ENCODE peak calls at places on chromosomes 16 and 17, in eight cellular contexts. One of them, this sample, is unnamed.

GRCh38 chr17:17523001-17523713 is 27.0 kb upstream of the RASD1 start:
- DNase-seq in K562: no peak
- DNase-seq in sigmoid colon: no peak
- DNase-seq in GM12891: no peak
- DNase-seq in transverse colon: no peak
- DNase-seq in Panc1: no peak
- DNase-seq in HCT116: no peak
- DNase-seq in stomach: peak; percentile 89
- DNase-seq in this sample: no peak

GRCh38 chr17:47235506-47235905 is 18.1 kb upstream of the ITGB3 start:
- DNase-seq in sigmoid colon: no peak
- DNase-seq in HCT116: no peak
- DNase-seq in K562: no peak
- DNase-seq in stomach: no peak
- DNase-seq in transverse colon: no peak
- DNase-seq in Panc1: no peak
- DNase-seq in GM12891: no peak
- DNase-seq in this sample: no peak

GRCh38 chr17:74566132-74566753 is 1.1 kb downstream of the CD300H start:
- DNase-seq in stomach: peak; percentile 28
- DNase-seq in HCT116: peak; percentile 57
- DNase-seq in GM12891: no peak
- DNase-seq in transverse colon: peak; percentile 39
- DNase-seq in sigmoid colon: no peak
- DNase-seq in Panc1: peak; percentile 27
- DNase-seq in K562: peak; percentile 52
- DNase-seq in this sample: no peak

GRCh38 chr16:383326-384020 is 1.7 kb upstream of the PGAP6 start:
- DNase-seq in K562: no peak
- DNase-seq in HCT116: peak; percentile 59
- DNase-seq in sigmoid colon: no peak
- DNase-seq in GM12891: no peak
- DNase-seq in stomach: peak; percentile 81
- DNase-seq in Panc1: no peak
- DNase-seq in transverse colon: peak; percentile 82
- DNase-seq in this sample: peak; percentile 76

GRCh38 chr17:72953621-72954020 is 138.9 kb downstream of the SLC39A11 start:
- DNase-seq in HCT116: peak; percentile 19
- DNase-seq in transverse colon: no peak
- DNase-seq in GM12891: no peak
- DNase-seq in K562: no peak
- DNase-seq in Panc1: no peak
- DNase-seq in stomach: no peak
- DNase-seq in sigmoid colon: no peak
- DNase-seq in this sample: no peak

GRCh38 chr16:69839240-69839688 is 77.1 kb downstream of the WWP2 start:
- DNase-seq in transverse colon: peak; percentile 57
- DNase-seq in Panc1: no peak
- DNase-seq in K562: no peak
- DNase-seq in stomach: no peak
- DNase-seq in HCT116: no peak
- DNase-seq in sigmoid colon: no peak
- DNase-seq in GM12891: no peak
- DNase-seq in this sample: no peak

GRCh38 chr17:75763613-75764416 is 1.2 kb downstream of the GALK1 start:
- DNase-seq in Panc1: no peak
- DNase-seq in K562: peak; percentile 56
- DNase-seq in sigmoid colon: no peak
- DNase-seq in stomach: no peak
- DNase-seq in transverse colon: no peak
- DNase-seq in GM12891: peak; percentile 32
- DNase-seq in HCT116: no peak
- DNase-seq in this sample: no peak

GRCh38 chr16:78669994-78670393 is 570.5 kb downstream of the WWOX start:
- DNase-seq in GM12891: no peak
- DNase-seq in sigmoid colon: no peak
- DNase-seq in Panc1: no peak
- DNase-seq in K562: no peak
- DNase-seq in transverse colon: no peak
- DNase-seq in stomach: no peak
- DNase-seq in HCT116: no peak
- DNase-seq in this sample: no peak

GRCh38 chr16:50267151-50267631 is 840 bp downstream of the ADCY7 start:
- DNase-seq in sigmoid colon: peak; percentile 59
- DNase-seq in transverse colon: no peak
- DNase-seq in GM12891: no peak
- DNase-seq in K562: no peak
- DNase-seq in stomach: no peak
- DNase-seq in HCT116: no peak
- DNase-seq in Panc1: no peak
- DNase-seq in this sample: no peak

DNA sequence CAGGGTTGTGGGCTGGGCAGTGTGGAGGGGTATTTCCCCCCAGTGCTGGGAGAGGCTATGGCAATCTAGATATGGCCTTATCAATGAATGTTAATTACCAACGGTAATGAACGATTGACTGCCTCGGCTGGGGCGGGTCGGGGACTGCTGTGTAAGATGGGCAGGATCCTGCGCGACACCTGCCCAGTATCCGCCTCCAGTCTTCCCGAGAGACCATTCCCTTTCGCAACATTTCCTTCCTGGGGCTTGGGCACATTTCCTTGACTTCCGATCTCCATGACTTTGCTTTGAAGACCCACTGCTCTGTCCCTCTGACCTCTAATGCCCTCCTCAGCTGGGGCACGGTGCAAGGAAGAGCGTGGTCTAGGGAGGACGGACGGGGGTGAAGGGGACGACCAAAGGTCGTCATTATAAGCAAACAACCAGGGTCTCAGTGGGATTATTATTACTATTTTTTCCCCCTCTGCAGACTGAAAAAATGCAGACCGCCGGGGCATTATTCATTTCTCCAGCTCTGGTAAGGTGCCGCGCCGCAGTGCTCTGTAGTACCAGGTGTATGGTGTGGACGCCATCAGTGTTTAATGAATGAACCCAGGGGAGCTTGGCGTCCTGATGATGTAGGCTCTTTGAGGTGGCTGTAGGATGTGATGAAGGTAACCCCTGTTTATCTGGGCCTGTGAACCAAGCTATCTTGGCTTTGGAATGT is 506 bp downstream of the ATP5MC1 start:
- DNase-seq in K562: no peak
- DNase-seq in Panc1: no peak
- DNase-seq in stomach: no peak
- DNase-seq in sigmoid colon: no peak
- DNase-seq in GM12891: no peak
- DNase-seq in transverse colon: no peak
- DNase-seq in HCT116: no peak
- DNase-seq in this sample: no peak
- TF ChIP-seq POLR2AphosphoS5 in K562: no peak
- TF ChIP-seq POLR2AphosphoS5 in Panc1: no peak
- TF ChIP-seq POLR2AphosphoS5 in stomach: no peak
- TF ChIP-seq POLR2AphosphoS5 in sigmoid colon: no peak
- TF ChIP-seq POLR2AphosphoS5 in GM12891: no peak
- TF ChIP-seq POLR2AphosphoS5 in transverse colon: no peak
- TF ChIP-seq POLR2AphosphoS5 in HCT116: no peak
- TF ChIP-seq POLR2AphosphoS5 in this sample: no peak

GRCh38 chr17:62093188-62094155 is 28.4 kb upstream of the MED13 start:
- DNase-seq in Panc1: peak; percentile 79
- DNase-seq in K562: no peak
- DNase-seq in sigmoid colon: no peak
- DNase-seq in transverse colon: no peak
- DNase-seq in HCT116: peak; percentile 90
- DNase-seq in stomach: no peak
- DNase-seq in GM12891: peak; percentile 41
- DNase-seq in this sample: no peak
- TF ChIP-seq POLR2AphosphoS5 in Panc1: no peak
- TF ChIP-seq POLR2AphosphoS5 in K562: no peak
- TF ChIP-seq POLR2AphosphoS5 in sigmoid colon: no peak
- TF ChIP-seq POLR2AphosphoS5 in transverse colon: no peak
- TF ChIP-seq POLR2AphosphoS5 in HCT116: no peak
- TF ChIP-seq POLR2AphosphoS5 in stomach: no peak
- TF ChIP-seq POLR2AphosphoS5 in GM12891: no peak
- TF ChIP-seq POLR2AphosphoS5 in this sample: no peak

GRCh38 chr17:38598536-38598935 is 7.2 kb downstream of the SRCIN1 start:
- DNase-seq in Panc1: no peak
- DNase-seq in GM12891: peak; percentile 69
- DNase-seq in transverse colon: peak; percentile 63
- DNase-seq in sigmoid colon: no peak
- DNase-seq in stomach: peak; percentile 82
- DNase-seq in HCT116: peak; percentile 87
- DNase-seq in K562: peak; percentile 90
- DNase-seq in this sample: peak; percentile 36

GRCh38 chr17:38595892-38596291 is 9.9 kb downstream of the SRCIN1 start:
- DNase-seq in GM12891: no peak
- DNase-seq in K562: no peak
- DNase-seq in Panc1: no peak
- DNase-seq in HCT116: no peak
- DNase-seq in transverse colon: no peak
- DNase-seq in stomach: no peak
- DNase-seq in sigmoid colon: no peak
- DNase-seq in this sample: no peak

GRCh38 chr17:38596651-38597050 is 9.1 kb downstream of the SRCIN1 start:
- DNase-seq in GM12891: no peak
- DNase-seq in sigmoid colon: no peak
- DNase-seq in stomach: no peak
- DNase-seq in Panc1: no peak
- DNase-seq in transverse colon: no peak
- DNase-seq in HCT116: no peak
- DNase-seq in K562: no peak
- DNase-seq in this sample: no peak

GRCh38 chr17:38598995-38599394 is 6.8 kb downstream of the SRCIN1 start:
- DNase-seq in stomach: no peak
- DNase-seq in Panc1: no peak
- DNase-seq in HCT116: no peak
- DNase-seq in sigmoid colon: no peak
- DNase-seq in GM12891: no peak
- DNase-seq in K562: no peak
- DNase-seq in transverse colon: no peak
- DNase-seq in this sample: no peak

DNA sequence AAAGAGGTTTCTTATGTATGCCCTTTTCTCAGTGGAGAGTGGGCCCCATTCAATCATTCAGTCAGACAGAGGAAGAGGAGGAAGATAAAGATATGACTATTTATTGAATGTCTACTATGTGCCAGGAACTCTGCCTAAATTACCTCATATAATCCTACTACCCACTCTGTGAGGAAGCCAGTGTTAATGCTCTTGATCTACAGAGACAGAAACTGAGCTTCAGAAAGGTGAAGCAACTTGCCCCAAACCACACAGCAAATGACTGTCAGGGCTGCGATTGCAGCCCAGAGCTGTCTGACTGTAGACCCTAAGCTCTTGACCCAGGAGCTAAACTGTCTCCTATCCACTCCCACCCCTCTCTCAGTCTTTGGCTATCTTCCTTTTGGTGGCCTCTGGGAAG is 8.4 kb downstream of the SRCIN1 start:
- DNase-seq in stomach: no peak
- DNase-seq in HCT116: no peak
- DNase-seq in K562: no peak
- DNase-seq in transverse colon: no peak
- DNase-seq in Panc1: no peak
- DNase-seq in sigmoid colon: no peak
- DNase-seq in GM12891: no peak
- DNase-seq in this sample: no peak
- TF ChIP-seq POLR2AphosphoS5 in stomach: no peak
- TF ChIP-seq POLR2AphosphoS5 in HCT116: no peak
- TF ChIP-seq POLR2AphosphoS5 in K562: no peak
- TF ChIP-seq POLR2AphosphoS5 in transverse colon: no peak
- TF ChIP-seq POLR2AphosphoS5 in Panc1: no peak
- TF ChIP-seq POLR2AphosphoS5 in sigmoid colon: no peak
- TF ChIP-seq POLR2AphosphoS5 in GM12891: no peak
- TF ChIP-seq POLR2AphosphoS5 in this sample: no peak

DNA sequence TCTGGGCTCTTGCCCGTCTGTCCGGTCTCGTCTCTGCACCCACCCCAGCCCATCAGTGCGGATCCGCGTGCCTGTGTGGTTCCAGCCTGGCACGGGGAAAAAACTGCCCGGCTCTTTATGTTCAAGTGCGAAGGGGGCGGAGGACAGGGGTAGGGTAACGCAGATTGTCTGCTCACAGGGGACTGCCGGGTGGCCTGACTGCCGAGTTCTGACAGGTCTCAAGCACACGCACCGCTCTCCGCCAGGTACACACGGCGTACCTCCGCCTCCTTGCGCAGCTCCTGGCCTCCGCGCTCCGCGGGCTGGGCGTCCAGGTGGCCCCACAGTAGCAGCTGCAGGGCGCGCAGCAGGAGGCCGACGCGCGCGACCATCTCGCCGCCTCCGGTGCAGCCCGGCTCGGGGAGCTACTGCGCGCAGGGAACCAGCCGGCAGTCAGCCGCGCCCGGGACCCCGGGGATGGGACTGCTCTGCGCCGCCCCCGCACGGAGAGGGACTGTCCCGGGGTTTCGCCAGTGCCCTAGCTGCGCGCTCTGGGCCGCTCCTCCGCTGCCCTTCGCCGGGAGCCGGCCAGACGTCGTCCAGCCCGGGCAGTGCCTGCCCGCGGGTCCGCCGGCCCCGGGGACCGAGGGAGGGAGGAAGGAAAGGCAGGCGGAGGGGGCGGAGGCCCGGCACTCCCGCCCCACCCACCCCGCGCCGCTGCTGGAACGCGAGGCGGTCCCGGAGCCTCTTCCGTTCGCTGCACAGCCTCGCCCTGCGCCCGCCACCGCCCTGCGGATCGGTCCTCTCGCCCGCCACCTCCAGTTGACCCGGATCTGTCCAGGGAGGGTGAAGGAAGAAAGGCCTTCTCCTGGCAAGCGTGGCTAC is at the start of gene MMP28:
- DNase-seq in K562: peak; percentile 74
- DNase-seq in HCT116: no peak
- DNase-seq in sigmoid colon: no peak
- DNase-seq in transverse colon: peak; percentile 84
- DNase-seq in GM12891: peak; percentile 44
- DNase-seq in stomach: peak; percentile 64
- DNase-seq in Panc1: no peak
- DNase-seq in this sample: no peak
- TF ChIP-seq POLR2AphosphoS5 in K562: no peak
- TF ChIP-seq POLR2AphosphoS5 in HCT116: peak; percentile 37
- TF ChIP-seq POLR2AphosphoS5 in sigmoid colon: peak; percentile 82
- TF ChIP-seq POLR2AphosphoS5 in transverse colon: peak; percentile 81
- TF ChIP-seq POLR2AphosphoS5 in GM12891: no peak
- TF ChIP-seq POLR2AphosphoS5 in stomach: peak; percentile 32
- TF ChIP-seq POLR2AphosphoS5 in Panc1: no peak
- TF ChIP-seq POLR2AphosphoS5 in this sample: no peak

This sample was measured in prostate gland.